ENCODE peak calls at places on chromosomes 16 and 17, in ten cellular contexts. L, J, D, G, Q, I, T, S, W and R are unnamed samples.
A peak's percentile ranks its signal among the peaks of the same experiment; 100 is the strongest.

GRCh38 chr16:48503779-48504178 is 106.2 kb downstream of the N4BP1 start:
- DNase-seq in L (peak; percentile 85), J (peak; percentile 24), D (no peak), G (peak; percentile 42), Q (no peak), I (no peak), T (no peak), S (peak; percentile 91), W (no peak), R (no peak)

GRCh38 chr16:46782320-46782719 is 34.2 kb upstream of the MYLK3 start:
- DNase-seq in L (no peak), J (no peak), D (no peak), G (no peak), Q (no peak), I (no peak), T (no peak), S (no peak), W (no peak), R (no peak)

GRCh38 chr17:53950858-53951250 is 128.1 kb downstream of the KIF2B start:
- DNase-seq in L (no peak), J (no peak), D (no peak), G (no peak), Q (no peak), I (no peak), T (no peak), S (no peak), W (no peak), R (no peak)

GRCh38 chr16:25626172-25626571 is 65.6 kb upstream of the HS3ST4 start:
- DNase-seq in L (no peak), J (no peak), D (no peak), G (no peak), Q (no peak), I (no peak), T (no peak), S (no peak), W (no peak), R (no peak)

GRCh38 chr17:82937411-82938371 is 97.9 kb upstream of the ZNF750 start:
- DNase-seq in L (peak; percentile 45), J (peak; percentile 6), D (no peak), G (no peak), Q (no peak), I (peak; percentile 43), T (peak; percentile 60), S (no peak), W (no peak), R (no peak)

GRCh38 chr16:68229431-68230175 is 6.3 kb downstream of the ESRP2 start:
- DNase-seq in L (peak; percentile 70), J (no peak), D (peak; percentile 55), G (no peak), Q (peak; percentile 18), I (no peak), T (no peak), S (peak; percentile 78), W (no peak), R (no peak)

GRCh38 chr17:30476726-30477082 is 504 bp upstream of the GOSR1 start:
- DNase-seq in L (no peak), J (no peak), D (no peak), G (no peak), Q (no peak), I (no peak), T (no peak), S (peak; percentile 33), W (no peak), R (no peak)

GRCh38 chr16:559411-560207 is 585 bp upstream of the PRR35 start:
- DNase-seq in L (no peak), J (no peak), D (no peak), G (no peak), Q (no peak), I (no peak), T (no peak), S (no peak), W (no peak), R (no peak)

GRCh38 chr16:10240854-10241613 is 58.8 kb upstream of the GRIN2A start:
- DNase-seq in L (no peak), J (no peak), D (no peak), G (no peak), Q (no peak), I (no peak), T (no peak), S (no peak), W (no peak), R (no peak)

GRCh38 chr16:65312795-65313194 is 190.9 kb upstream of the CDH11 start:
- DNase-seq in L (no peak), J (no peak), D (no peak), G (no peak), Q (no peak), I (no peak), T (no peak), S (peak; percentile 38), W (no peak), R (no peak)

GRCh38 chr17:29212681-29213121 is 32.5 kb upstream of the MYO18A start:
- DNase-seq in L (no peak), J (no peak), D (no peak), G (no peak), Q (no peak), I (no peak), T (no peak), S (no peak), W (no peak), R (no peak)

GRCh38 chr16:2804728-2805127 is 6.5 kb downstream of the PRSS41 start:
- DNase-seq in L (no peak), J (no peak), D (no peak), G (no peak), Q (no peak), I (no peak), T (peak; percentile 48), S (no peak), W (no peak), R (no peak)

GRCh38 chr16:12420661-12421209 is 383.0 kb downstream of the CPPED1 start:
- DNase-seq in L (peak; percentile 22), J (no peak), D (no peak), G (no peak), Q (no peak), I (no peak), T (no peak), S (no peak), W (no peak), R (no peak)

GRCh38 chr16:10314811-10315210 is 71.0 kb upstream of the ATF7IP2 start:
- DNase-seq in L (no peak), J (no peak), D (no peak), G (no peak), Q (no peak), I (no peak), T (no peak), S (peak; percentile 39), W (no peak), R (no peak)

GRCh38 chr16:80896778-80897177 is 92.4 kb upstream of the CDYL2 start:
- DNase-seq in L (no peak), J (no peak), D (no peak), G (no peak), Q (no peak), I (no peak), T (no peak), S (no peak), W (no peak), R (no peak)

GRCh38 chr17:28133562-28133970 is 91.1 kb downstream of the NLK start:
- DNase-seq in L (no peak), J (no peak), D (peak; percentile 6), G (no peak), Q (no peak), I (no peak), T (no peak), S (peak; percentile 23), W (no peak), R (no peak)

GRCh38 chr17:28501421-28502284 is 4.5 kb upstream of the FOXN1 start:
- DNase-seq in L (no peak), J (no peak), D (no peak), G (no peak), Q (no peak), I (no peak), T (no peak), S (no peak), W (no peak), R (peak; percentile 59)

GRCh38 chr17:70872194-70872593 is 702.9 kb downstream of the KCNJ2 start:
- DNase-seq in L (no peak), J (no peak), D (no peak), G (no peak), Q (no peak), I (no peak), T (no peak), S (no peak), W (no peak), R (no peak)

GRCh38 chr17:70871180-70871818 is 702.0 kb downstream of the KCNJ2 start:
- DNase-seq in L (no peak), J (no peak), D (no peak), G (no peak), Q (no peak), I (no peak), T (no peak), S (no peak), W (no peak), R (no peak)

GRCh38 chr17:70865993-70866804 is 696.9 kb downstream of the KCNJ2 start:
- DNase-seq in L (no peak), J (no peak), D (no peak), G (no peak), Q (no peak), I (no peak), T (no peak), S (peak; percentile 20), W (no peak), R (no peak)

GRCh38 chr17:70869402-70870085 is 700.2 kb downstream of the KCNJ2 start:
- DNase-seq in L (no peak), J (no peak), D (no peak), G (no peak), Q (no peak), I (no peak), T (no peak), S (no peak), W (no peak), R (no peak)

GRCh38 chr17:70868134-70868533 is 698.8 kb downstream of the KCNJ2 start:
- DNase-seq in L (no peak), J (no peak), D (no peak), G (no peak), Q (no peak), I (no peak), T (no peak), S (no peak), W (no peak), R (no peak)
- H3K27ac ChIP-seq in L (no peak overlapping the region), J (no peak overlapping the region), D (no peak overlapping the region), G (no peak overlapping the region), Q (no peak overlapping the region), I (no peak overlapping the region), T (no peak overlapping the region), S (no peak overlapping the region), W (no peak overlapping the region), R (no peak overlapping the region)

GRCh38 chr17:81403671-81404534 is 8.6 kb downstream of the BAHCC1 start:
- DNase-seq in L (no peak), J (no peak), D (no peak), G (no peak), Q (no peak), I (no peak), T (no peak), S (no peak), W (no peak), R (no peak)
- H3K4me1 ChIP-seq in L (peaks cover 68% of the 10 kb centered on the region), J (peaks cover 56% of the 10 kb centered on the region), D (peaks cover 36% of the 10 kb centered on the region), G (peaks cover 72% of the 10 kb centered on the region), Q (peaks cover 13% of the 10 kb centered on the region), I (peaks cover 6% of the 10 kb centered on the region), T (peaks cover 51% of the 10 kb centered on the region), S (peaks cover 58% of the 10 kb centered on the region), W (peaks cover 69% of the 10 kb centered on the region), R (peaks cover 27% of the 10 kb centered on the region)

GRCh38 chr17:67633751-67634191 is 84.0 kb upstream of the NOL11 start:
- DNase-seq in L (no peak), J (no peak), D (no peak), G (peak; percentile 68), Q (no peak), I (no peak), T (peak; percentile 9), S (no peak), W (no peak), R (no peak)
- H3K27ac ChIP-seq in L (no peak overlapping the region), J (no peak overlapping the region), D (no peak overlapping the region), G (peak overlapping the region; percentile 79), Q (no peak overlapping the region), I (no peak overlapping the region), T (no peak overlapping the region), S (no peak overlapping the region), W (no peak overlapping the region), R (no peak overlapping the region)

GRCh38 chr16:78768723-78769122 is 669.3 kb downstream of the WWOX start:
- DNase-seq in L (no peak), J (no peak), D (no peak), G (no peak), Q (no peak), I (no peak), T (no peak), S (no peak), W (no peak), R (no peak)
- H3K4me1 ChIP-seq in L (peaks cover 1% of the 10 kb centered on the region), J (no peaks in the 10 kb centered on the region), D (no peaks in the 10 kb centered on the region), G (peaks cover 9% of the 10 kb centered on the region), Q (no peaks in the 10 kb centered on the region), I (no peaks in the 10 kb centered on the region), T (peaks cover 9% of the 10 kb centered on the region), S (no peaks in the 10 kb centered on the region), W (peaks cover 20% of the 10 kb centered on the region), R (no peaks in the 10 kb centered on the region)